ENCODE peak calls at places on chromosomes 12 and 14, in five cellular contexts. One of them, this sample, is unnamed.

GRCh38 chr12:132326646-132327045 is 2.7 kb downstream of the GALNT9 start:
- DNase-seq in cardiac fibroblast: no peak
- DNase-seq in thoracic aorta: no peak
- DNase-seq in suprapubic skin: no peak
- DNase-seq in GM23338: no peak
- DNase-seq in this sample: no peak

GRCh38 chr14:53571990-53572389 is 384.6 kb downstream of the BMP4 start:
- DNase-seq in cardiac fibroblast: no peak
- DNase-seq in thoracic aorta: no peak
- DNase-seq in suprapubic skin: no peak
- DNase-seq in GM23338: peak
- DNase-seq in this sample: no peak

GRCh38 chr12:101086490-101086889 is 123.5 kb downstream of the SLC5A8 start:
- DNase-seq in cardiac fibroblast: peak
- DNase-seq in thoracic aorta: no peak
- DNase-seq in suprapubic skin: no peak
- DNase-seq in GM23338: peak
- DNase-seq in this sample: no peak

GRCh38 chr14:64611358-64612020 is 61.7 kb downstream of the PPP1R36 start:
- DNase-seq in cardiac fibroblast: no peak
- DNase-seq in thoracic aorta: no peak
- DNase-seq in suprapubic skin: no peak
- DNase-seq in GM23338: no peak
- DNase-seq in this sample: no peak

GRCh38 chr14:59297070-59297766 is 108.8 kb downstream of the DAAM1 start:
- DNase-seq in cardiac fibroblast: no peak
- DNase-seq in thoracic aorta: no peak
- DNase-seq in suprapubic skin: no peak
- DNase-seq in GM23338: no peak
- DNase-seq in this sample: no peak

GRCh38 chr12:18589316-18589715 is 148.5 kb downstream of the PLCZ1 start:
- DNase-seq in cardiac fibroblast: peak
- DNase-seq in thoracic aorta: no peak
- DNase-seq in suprapubic skin: no peak
- DNase-seq in GM23338: peak
- DNase-seq in this sample: no peak

GRCh38 chr14:87952307-87953094 is 40.5 kb downstream of the GALC start:
- DNase-seq in cardiac fibroblast: no peak
- DNase-seq in thoracic aorta: no peak
- DNase-seq in suprapubic skin: no peak
- DNase-seq in GM23338: no peak
- DNase-seq in this sample: no peak

GRCh38 chr12:77999074-77999715 is 168.5 kb downstream of the NAV3 start:
- DNase-seq in cardiac fibroblast: no peak
- DNase-seq in thoracic aorta: no peak
- DNase-seq in suprapubic skin: no peak
- DNase-seq in GM23338: no peak
- DNase-seq in this sample: no peak

GRCh38 chr14:65434216-65434850 is 21.8 kb downstream of the FUT8 start:
- DNase-seq in cardiac fibroblast: no peak
- DNase-seq in thoracic aorta: no peak
- DNase-seq in suprapubic skin: no peak
- DNase-seq in GM23338: peak
- DNase-seq in this sample: no peak

GRCh38 chr12:57005980-57006808 is at the start of gene ZBTB39:
- DNase-seq in cardiac fibroblast: peak
- DNase-seq in thoracic aorta: no peak
- DNase-seq in suprapubic skin: no peak
- DNase-seq in GM23338: peak
- DNase-seq in this sample: no peak

GRCh38 chr12:54981796-54982195 is 2.8 kb downstream of the TESPA1 start:
- DNase-seq in cardiac fibroblast: no peak
- DNase-seq in thoracic aorta: no peak
- DNase-seq in suprapubic skin: no peak
- DNase-seq in GM23338: no peak
- DNase-seq in this sample: no peak

DNA sequence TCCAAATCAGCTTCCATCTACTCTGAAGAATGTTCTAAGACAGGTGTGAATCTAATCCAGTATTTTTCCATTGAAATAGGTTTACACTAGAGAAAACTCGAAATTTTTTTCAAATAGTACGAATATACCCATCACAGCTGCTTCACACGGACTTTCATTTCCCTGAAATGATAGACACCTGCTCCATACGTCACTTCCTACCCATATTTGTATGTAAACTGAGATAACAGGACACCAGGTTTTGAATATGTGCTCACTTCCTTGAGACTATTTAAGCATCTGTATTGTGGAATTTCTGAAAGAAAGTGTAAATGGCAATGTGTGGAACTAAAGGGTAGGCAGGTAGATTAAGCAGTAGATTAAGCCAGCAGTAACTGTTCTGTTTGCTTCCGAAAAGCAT is 13.4 kb upstream of the ITPR2 start:
- DNase-seq in cardiac fibroblast: no peak
- DNase-seq in thoracic aorta: no peak
- DNase-seq in suprapubic skin: no peak
- DNase-seq in GM23338: no peak
- DNase-seq in this sample: no peak
- H3K4me3 ChIP-seq in cardiac fibroblast: no peak
- H3K4me3 ChIP-seq in thoracic aorta: no peak
- H3K4me3 ChIP-seq in suprapubic skin: no peak
- H3K4me3 ChIP-seq in GM23338: no peak
- H3K4me3 ChIP-seq in this sample: no peak

GRCh38 chr14:50936882-50937281 is 7.4 kb downstream of the PYGL start:
- DNase-seq in cardiac fibroblast: no peak
- DNase-seq in thoracic aorta: no peak
- DNase-seq in suprapubic skin: no peak
- DNase-seq in GM23338: no peak
- DNase-seq in this sample: no peak

GRCh38 chr14:50937800-50938199 is 6.5 kb downstream of the PYGL start:
- DNase-seq in cardiac fibroblast: no peak
- DNase-seq in thoracic aorta: no peak
- DNase-seq in suprapubic skin: no peak
- DNase-seq in GM23338: no peak
- DNase-seq in this sample: no peak

GRCh38 chr14:50932592-50933500 is 11.4 kb downstream of the PYGL start:
- DNase-seq in cardiac fibroblast: no peak
- DNase-seq in thoracic aorta: no peak
- DNase-seq in suprapubic skin: no peak
- DNase-seq in GM23338: no peak
- DNase-seq in this sample: no peak

GRCh38 chr14:50937325-50937724 is 7.0 kb downstream of the PYGL start:
- DNase-seq in cardiac fibroblast: peak
- DNase-seq in thoracic aorta: no peak
- DNase-seq in suprapubic skin: no peak
- DNase-seq in GM23338: no peak
- DNase-seq in this sample: no peak

GRCh38 chr14:50935126-50936090 is 8.9 kb downstream of the PYGL start:
- DNase-seq in cardiac fibroblast: no peak
- DNase-seq in thoracic aorta: no peak
- DNase-seq in suprapubic skin: no peak
- DNase-seq in GM23338: no peak
- DNase-seq in this sample: no peak
- H3K4me3 ChIP-seq in cardiac fibroblast: no peak
- H3K4me3 ChIP-seq in thoracic aorta: no peak
- H3K4me3 ChIP-seq in suprapubic skin: no peak
- H3K4me3 ChIP-seq in GM23338: no peak
- H3K4me3 ChIP-seq in this sample: no peak

GRCh38 chr12:104050436-104050835 is 449 bp upstream of the GLT8D2 start:
- DNase-seq in cardiac fibroblast: no peak
- DNase-seq in thoracic aorta: no peak
- DNase-seq in suprapubic skin: no peak
- DNase-seq in GM23338: peak
- DNase-seq in this sample: no peak
- H3K4me3 ChIP-seq in cardiac fibroblast: peak
- H3K4me3 ChIP-seq in thoracic aorta: peak
- H3K4me3 ChIP-seq in suprapubic skin: peak
- H3K4me3 ChIP-seq in GM23338: peak
- H3K4me3 ChIP-seq in this sample: no peak

GRCh38 chr14:99502989-99503421 is 21.8 kb downstream of the CCNK start:
- DNase-seq in cardiac fibroblast: no peak
- DNase-seq in thoracic aorta: no peak
- DNase-seq in suprapubic skin: no peak
- DNase-seq in GM23338: peak
- DNase-seq in this sample: no peak
- H3K4me3 ChIP-seq in cardiac fibroblast: no peak
- H3K4me3 ChIP-seq in thoracic aorta: no peak
- H3K4me3 ChIP-seq in suprapubic skin: no peak
- H3K4me3 ChIP-seq in GM23338: peak
- H3K4me3 ChIP-seq in this sample: no peak

GRCh38 chr12:94872671-94873367 is 130.7 kb downstream of the NDUFA12 start:
- DNase-seq in cardiac fibroblast: no peak
- DNase-seq in thoracic aorta: no peak
- DNase-seq in suprapubic skin: no peak
- DNase-seq in GM23338: peak
- DNase-seq in this sample: no peak
- H3K4me3 ChIP-seq in cardiac fibroblast: no peak
- H3K4me3 ChIP-seq in thoracic aorta: peak
- H3K4me3 ChIP-seq in suprapubic skin: peak
- H3K4me3 ChIP-seq in GM23338: peak
- H3K4me3 ChIP-seq in this sample: no peak

DNA sequence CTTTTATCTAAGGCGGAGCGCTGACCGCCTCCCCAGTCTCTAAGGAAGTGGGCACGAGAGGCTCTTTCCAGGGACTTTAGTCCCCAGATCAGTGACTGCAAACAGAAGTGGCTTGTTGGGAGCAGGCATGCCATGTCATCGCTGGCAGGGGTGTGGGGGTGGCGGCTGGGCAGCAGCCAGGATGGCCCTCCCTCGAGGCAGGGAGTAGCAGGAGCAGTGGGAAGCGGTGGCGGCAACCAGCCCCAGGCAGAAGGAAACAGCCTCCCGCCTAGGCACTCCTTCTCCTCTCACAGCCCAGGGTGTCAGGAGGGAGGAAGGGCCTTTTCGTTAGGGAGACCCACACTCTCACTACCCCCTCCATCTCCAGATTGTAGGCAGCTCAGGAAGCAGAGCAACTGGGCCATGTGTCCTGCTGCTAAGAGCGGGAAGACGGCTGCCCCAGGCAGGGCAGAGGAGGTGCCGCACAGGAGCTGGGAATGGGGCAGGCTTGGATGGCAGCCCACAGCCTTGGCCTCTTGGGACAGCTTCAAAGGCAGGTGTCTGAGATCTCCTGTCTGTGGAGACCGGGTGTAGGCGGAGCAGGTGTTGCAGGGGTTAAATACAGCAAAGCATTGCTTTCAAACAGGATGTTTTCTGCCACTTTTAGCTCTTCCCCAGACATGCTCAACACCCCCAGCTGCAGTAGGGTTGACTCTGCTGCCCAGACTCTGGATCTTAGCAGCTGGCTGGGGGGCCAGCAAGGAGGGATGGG is 21.8 kb downstream of the VDR start:
- DNase-seq in cardiac fibroblast: no peak
- DNase-seq in thoracic aorta: no peak
- DNase-seq in suprapubic skin: no peak
- DNase-seq in GM23338: peak
- DNase-seq in this sample: no peak
- H3K4me3 ChIP-seq in cardiac fibroblast: no peak
- H3K4me3 ChIP-seq in thoracic aorta: no peak
- H3K4me3 ChIP-seq in suprapubic skin: no peak
- H3K4me3 ChIP-seq in GM23338: no peak
- H3K4me3 ChIP-seq in this sample: no peak

DNA sequence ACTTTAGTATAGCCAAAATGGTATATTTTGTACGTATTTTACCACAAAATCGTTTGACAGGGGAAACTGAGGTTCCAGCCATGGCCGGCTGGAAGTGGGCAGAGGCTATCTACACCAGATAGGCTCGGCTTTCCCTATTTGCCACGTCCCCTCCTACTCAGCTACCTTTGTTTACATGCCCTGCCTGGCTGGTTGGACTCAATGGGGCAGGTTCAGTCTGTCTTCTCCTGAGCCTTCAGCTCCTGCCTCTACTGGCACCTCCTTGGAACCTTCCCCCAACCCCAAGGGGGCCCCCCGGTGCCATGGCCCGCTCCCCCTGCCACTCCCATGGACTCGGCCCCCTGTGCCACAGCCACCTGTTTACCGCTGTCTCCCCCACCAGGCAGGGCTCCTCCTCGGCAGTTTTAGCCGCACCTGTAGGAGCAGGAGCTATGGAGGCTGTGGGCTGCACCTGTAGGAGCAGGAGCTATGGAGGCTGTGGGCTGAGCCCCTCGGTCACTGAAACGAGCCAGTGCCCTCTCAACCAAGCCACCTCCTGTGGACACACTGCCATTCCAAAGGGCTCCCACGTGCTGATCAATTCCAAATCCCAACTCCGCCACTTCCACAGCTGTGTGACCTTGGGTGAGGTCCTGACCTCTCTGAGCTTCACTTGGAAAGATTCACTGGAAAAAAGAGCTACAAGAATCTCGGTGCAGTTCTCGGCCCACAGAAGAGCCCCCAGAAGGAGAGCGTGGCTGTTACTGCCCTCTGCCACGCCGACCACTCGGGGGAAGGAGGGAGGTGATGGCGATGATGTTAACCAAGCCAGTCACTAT is 62.2 kb downstream of the NCOR2 start:
- DNase-seq in cardiac fibroblast: no peak
- DNase-seq in thoracic aorta: no peak
- DNase-seq in suprapubic skin: no peak
- DNase-seq in GM23338: no peak
- DNase-seq in this sample: no peak
- H3K4me3 ChIP-seq in cardiac fibroblast: no peak
- H3K4me3 ChIP-seq in thoracic aorta: no peak
- H3K4me3 ChIP-seq in suprapubic skin: no peak
- H3K4me3 ChIP-seq in GM23338: no peak
- H3K4me3 ChIP-seq in this sample: no peak